ENCODE peak calls at places on chromosomes 7 and 10, in five cellular contexts. T is DND-41, X is stomach, Z is GM23338, P is A673. S is an unnamed sample.

GRCh38 chr10:130769146-130770017 is 542.1 kb downstream of the TCERG1L start:
- DNase-seq in P (no peak), X (no peak), T (no peak), Z (no peak), S (no peak)

GRCh38 chr10:5508161-5508604 is 8.8 kb upstream of the CALML5 start:
- DNase-seq in T (no peak), X (no peak), Z (no peak), P (no peak), S (no peak)

GRCh38 chr10:21769041-21769440 is 234.5 kb downstream of the DNAJC1 start:
- DNase-seq in P (no peak), T (no peak), Z (no peak), X (no peak), S (no peak)

GRCh38 chr10:93465806-93466675 is 16.1 kb downstream of the MYOF start:
- DNase-seq in X (peak; percentile 89), Z (no peak), T (no peak), P (peak; percentile 83), S (no peak)

GRCh38 chr10:15209827-15210509 is 41.5 kb upstream of the NMT2 start:
- DNase-seq in X (peak; percentile 87), T (peak; percentile 82), Z (peak; percentile 95), P (peak; percentile 82), S (peak; percentile 79)

GRCh38 chr7:140304071-140304799 is 94.1 kb downstream of the SLC37A3 start:
- DNase-seq in Z (peak; percentile 57), X (no peak), T (peak; percentile 29), P (peak; percentile 31), S (peak; percentile 48)

GRCh38 chr10:62037166-62037831 is 135.8 kb downstream of the ARID5B start:
- DNase-seq in X (no peak), T (no peak), Z (no peak), P (peak; percentile 69), S (no peak)

GRCh38 chr7:9264395-9264794 is 831.0 kb downstream of the NXPH1 start:
- DNase-seq in T (no peak), P (no peak), Z (no peak), X (no peak), S (no peak)

GRCh38 chr10:24944512-24945255 is 7.7 kb downstream of the PRTFDC1 start:
- DNase-seq in P (peak; percentile 65), T (peak; percentile 17), X (peak; percentile 52), Z (no peak), S (no peak)

GRCh38 chr7:73521636-73522080 is 435 bp downstream of the BAZ1B start:
- DNase-seq in T (no peak), P (no peak), X (peak; percentile 61), Z (peak; percentile 55), S (no peak)

GRCh38 chr7:12386237-12386839 is 17.3 kb downstream of the VWDE start:
- DNase-seq in X (no peak), T (no peak), Z (no peak), P (no peak), S (no peak)

GRCh38 chr7:5183155-5183554 is 6.9 kb upstream of the WIPI2 start:
- DNase-seq in P (no peak), T (no peak), X (peak; percentile 48), Z (no peak), S (no peak)

GRCh38 chr7:158402471-158402870 is 185.2 kb downstream of the PTPRN2 start:
- DNase-seq in X (no peak), Z (no peak), P (no peak), T (no peak), S (no peak)

GRCh38 chr10:3805791-3806381 is 20.9 kb upstream of the KLF6 start:
- DNase-seq in T (peak; percentile 91), P (peak; percentile 91), X (no peak), Z (no peak), S (peak; percentile 51)

GRCh38 chr7:32588657-32589056 is 93.4 kb downstream of the AVL9 start:
- DNase-seq in P (no peak), T (no peak), X (no peak), Z (no peak), S (no peak)

GRCh38 chr10:84946984-84947383 is 618.6 kb downstream of the CCSER2 start:
- DNase-seq in Z (no peak), T (no peak), P (peak; percentile 3), X (no peak), S (no peak)

GRCh38 chr10:72274213-72274729 is 547 bp downstream of the DDIT4 start:
- DNase-seq in P (no peak), Z (peak; percentile 12), T (no peak), X (no peak), S (no peak)

GRCh38 chr10:97291357-97292096 is 910 bp downstream of the ARHGAP19 start:
- DNase-seq in Z (no peak), X (no peak), P (no peak), T (no peak), S (no peak)

GRCh38 chr10:47288236-47288635 is 11.8 kb upstream of the GDF10 start:
- DNase-seq in P (no peak), X (no peak), Z (no peak), T (no peak), S (no peak)

GRCh38 chr7:151429555-151430331 is 10.2 kb downstream of the CRYGN start:
- DNase-seq in Z (no peak), X (peak; percentile 63), T (peak; percentile 89), P (no peak), S (peak; percentile 45)

GRCh38 chr7:6160191-6160623 is 112.2 kb downstream of the CYTH3 start:
- DNase-seq in Z (peak; percentile 83), X (peak; percentile 51), T (no peak), P (peak; percentile 61), S (no peak)

GRCh38 chr7:33627741-33628140 is 277.6 kb upstream of the BMPER start:
- DNase-seq in Z (no peak), X (no peak), P (no peak), T (no peak), S (no peak)

GRCh38 chr10:129958118-129958685 is 5.9 kb downstream of the EBF3 start:
- DNase-seq in Z (peak; percentile 38), P (peak; percentile 61), T (no peak), X (no peak), S (no peak)

GRCh38 chr10:44963772-44964633 is 4.4 kb downstream of the RASSF4 start:
- DNase-seq in P (no peak), T (no peak), Z (peak; percentile 57), X (peak; percentile 77), S (peak; percentile 36)

GRCh38 chr7:55309040-55309991 is 55.8 kb upstream of the LANCL2 start:
- DNase-seq in P (no peak), X (peak; percentile 31), T (no peak), Z (no peak), S (peak; percentile 19)

GRCh38 chr7:79593819-79594218 is 140.4 kb upstream of the MAGI2 start:
- DNase-seq in P (no peak), T (no peak), Z (no peak), X (no peak), S (no peak)

GRCh38 chr10:75448166-75448565 is 16.7 kb downstream of the LRMDA start:
- DNase-seq in P (no peak), Z (no peak), X (no peak), T (no peak), S (no peak)

GRCh38 chr10:68829494-68829893 is 2.2 kb downstream of the STOX1 start:
- DNase-seq in Z (no peak), P (no peak), X (no peak), T (peak; percentile 17), S (no peak)

GRCh38 chr10:117502421-117503169 is 40.0 kb upstream of the EMX2 start:
- DNase-seq in Z (no peak), P (no peak), X (no peak), T (no peak), S (no peak)

GRCh38 chr10:74179124-74179710 is 28.2 kb downstream of the ADK start:
- DNase-seq in T (no peak), P (no peak), Z (no peak), X (no peak), S (no peak)

GRCh38 chr7:37081436-37081835 is 357.1 kb upstream of the AOAH start:
- DNase-seq in T (no peak), X (peak; percentile 50), P (peak; percentile 8), Z (no peak), S (no peak)

GRCh38 chr7:157235357-157236018 is 96.8 kb downstream of the UBE3C start:
- DNase-seq in P (no peak), T (no peak), Z (no peak), X (no peak), S (no peak)

GRCh38 chr7:157239571-157240270 is 97.1 kb upstream of the DNAJB6 start:
- DNase-seq in T (no peak), P (no peak), Z (peak; percentile 19), X (no peak), S (no peak)

GRCh38 chr7:157241631-157242030 is 95.2 kb upstream of the DNAJB6 start:
- DNase-seq in T (no peak), P (no peak), X (no peak), Z (no peak), S (no peak)

GRCh38 chr7:157234271-157234670 is 95.5 kb downstream of the UBE3C start:
- DNase-seq in X (no peak), P (no peak), T (no peak), Z (no peak), S (no peak)

GRCh38 chr7:157238087-157238486 is 98.7 kb upstream of the DNAJB6 start:
- DNase-seq in P (no peak), X (no peak), Z (peak; percentile 50), T (peak; percentile 25), S (no peak)
- TF ChIP-seq CTCF in P (peak; percentile 29), X (no peak), Z (peak; percentile 71), T (peak; percentile 63), S (no peak)

GRCh38 chr10:128405450-128405849 is 279.2 kb upstream of the MKI67 start:
- DNase-seq in T (no peak), X (no peak), Z (no peak), P (no peak), S (no peak)
- H3K4me1 ChIP-seq in T (peaks cover 7% of the 10 kb centered on the region), X (no peaks in the 10 kb centered on the region), Z (no peaks in the 10 kb centered on the region), P (no peaks in the 10 kb centered on the region), S (no peaks in the 10 kb centered on the region)

GRCh38 chr10:57468886-57469432 is 798.7 kb downstream of the IPMK start:
- DNase-seq in X (no peak), Z (peak; percentile 18), P (no peak), T (no peak), S (no peak)
- TF ChIP-seq CTCF in X (no peak), Z (no peak), P (no peak), T (no peak), S (no peak)

GRCh38 chr10:132398566-132398991 is 1.6 kb downstream of the PWWP2B start:
- DNase-seq in T (no peak), P (no peak), Z (no peak), X (no peak), S (no peak)
- H3K4me1 ChIP-seq in T (peaks cover 27% of the 10 kb centered on the region), P (peaks cover 17% of the 10 kb centered on the region), Z (peaks cover 7% of the 10 kb centered on the region), X (peaks cover 77% of the 10 kb centered on the region), S (peaks cover 12% of the 10 kb centered on the region)